ENCODE peak calls at places on chromosome 13, in ten cellular contexts. One of them, this sample, is unnamed.

GRCh38 chr13:33032037-33032625 is 15.9 kb downstream of the KL start:
- DNase-seq in colonic mucosa: no peak
- DNase-seq in fibroblast of lung: no peak
- DNase-seq in OCI-LY7: no peak
- DNase-seq in AG09309: peak
- DNase-seq in cardiac fibroblast: peak
- DNase-seq in fibroblast of pulmonary artery: no peak
- DNase-seq in K562: no peak
- DNase-seq in GM23248: peak
- DNase-seq in stomach: no peak
- DNase-seq in this sample: no peak

GRCh38 chr13:101007245-101007644 is 332.6 kb upstream of the TMTC4 start:
- DNase-seq in colonic mucosa: no peak
- DNase-seq in cardiac fibroblast: no peak
- DNase-seq in AG09309: no peak
- DNase-seq in GM23248: no peak
- DNase-seq in stomach: no peak
- DNase-seq in fibroblast of lung: no peak
- DNase-seq in K562: no peak
- DNase-seq in fibroblast of pulmonary artery: no peak
- DNase-seq in OCI-LY7: no peak
- DNase-seq in this sample: peak

GRCh38 chr13:52845334-52845761 is 3.1 kb downstream of the PCDH8 start:
- DNase-seq in GM23248: no peak
- DNase-seq in colonic mucosa: no peak
- DNase-seq in stomach: no peak
- DNase-seq in K562: no peak
- DNase-seq in cardiac fibroblast: no peak
- DNase-seq in fibroblast of lung: no peak
- DNase-seq in OCI-LY7: no peak
- DNase-seq in AG09309: no peak
- DNase-seq in fibroblast of pulmonary artery: no peak
- DNase-seq in this sample: no peak

GRCh38 chr13:58946274-58946673 is 1217.5 kb downstream of the DIAPH3 start:
- DNase-seq in fibroblast of pulmonary artery: no peak
- DNase-seq in stomach: no peak
- DNase-seq in OCI-LY7: no peak
- DNase-seq in fibroblast of lung: no peak
- DNase-seq in AG09309: no peak
- DNase-seq in cardiac fibroblast: no peak
- DNase-seq in colonic mucosa: no peak
- DNase-seq in K562: no peak
- DNase-seq in GM23248: no peak
- DNase-seq in this sample: peak

GRCh38 chr13:28558126-28558525 is 63.2 kb upstream of the FLT1 start:
- DNase-seq in K562: no peak
- DNase-seq in cardiac fibroblast: peak
- DNase-seq in GM23248: peak
- DNase-seq in fibroblast of lung: peak
- DNase-seq in stomach: no peak
- DNase-seq in colonic mucosa: no peak
- DNase-seq in AG09309: peak
- DNase-seq in OCI-LY7: no peak
- DNase-seq in fibroblast of pulmonary artery: peak
- DNase-seq in this sample: no peak

GRCh38 chr13:42549555-42549941 is 24.4 kb upstream of the TNFSF11 start:
- DNase-seq in stomach: no peak
- DNase-seq in cardiac fibroblast: no peak
- DNase-seq in AG09309: no peak
- DNase-seq in fibroblast of lung: peak
- DNase-seq in K562: no peak
- DNase-seq in colonic mucosa: no peak
- DNase-seq in OCI-LY7: no peak
- DNase-seq in GM23248: no peak
- DNase-seq in fibroblast of pulmonary artery: no peak
- DNase-seq in this sample: no peak

GRCh38 chr13:39462456-39462855 is 140.5 kb downstream of the LHFPL6 start:
- DNase-seq in cardiac fibroblast: peak
- DNase-seq in OCI-LY7: no peak
- DNase-seq in fibroblast of lung: no peak
- DNase-seq in GM23248: peak
- DNase-seq in AG09309: peak
- DNase-seq in stomach: no peak
- DNase-seq in colonic mucosa: no peak
- DNase-seq in K562: no peak
- DNase-seq in fibroblast of pulmonary artery: peak
- DNase-seq in this sample: no peak

GRCh38 chr13:21710163-21710562 is 39.3 kb downstream of the FGF9 start:
- DNase-seq in OCI-LY7: no peak
- DNase-seq in K562: no peak
- DNase-seq in fibroblast of lung: no peak
- DNase-seq in fibroblast of pulmonary artery: no peak
- DNase-seq in cardiac fibroblast: no peak
- DNase-seq in stomach: no peak
- DNase-seq in colonic mucosa: no peak
- DNase-seq in GM23248: no peak
- DNase-seq in AG09309: no peak
- DNase-seq in this sample: no peak

GRCh38 chr13:91813255-91813654 is 414.8 kb downstream of the GPC5 start:
- DNase-seq in AG09309: no peak
- DNase-seq in cardiac fibroblast: no peak
- DNase-seq in colonic mucosa: no peak
- DNase-seq in fibroblast of lung: no peak
- DNase-seq in stomach: no peak
- DNase-seq in K562: peak
- DNase-seq in GM23248: no peak
- DNase-seq in OCI-LY7: no peak
- DNase-seq in fibroblast of pulmonary artery: peak
- DNase-seq in this sample: no peak

GRCh38 chr13:46588019-46588418 is 35.0 kb downstream of the LRCH1 start:
- DNase-seq in fibroblast of lung: no peak
- DNase-seq in AG09309: no peak
- DNase-seq in fibroblast of pulmonary artery: no peak
- DNase-seq in stomach: no peak
- DNase-seq in GM23248: no peak
- DNase-seq in OCI-LY7: peak
- DNase-seq in K562: no peak
- DNase-seq in cardiac fibroblast: no peak
- DNase-seq in colonic mucosa: no peak
- DNase-seq in this sample: no peak

GRCh38 chr13:46603165-46603603 is 50.2 kb downstream of the LRCH1 start:
- DNase-seq in GM23248: peak
- DNase-seq in K562: no peak
- DNase-seq in AG09309: no peak
- DNase-seq in stomach: no peak
- DNase-seq in fibroblast of pulmonary artery: peak
- DNase-seq in cardiac fibroblast: peak
- DNase-seq in fibroblast of lung: no peak
- DNase-seq in colonic mucosa: peak
- DNase-seq in OCI-LY7: peak
- DNase-seq in this sample: no peak

GRCh38 chr13:60012503-60012902 is 151.2 kb downstream of the DIAPH3 start:
- DNase-seq in fibroblast of pulmonary artery: no peak
- DNase-seq in AG09309: no peak
- DNase-seq in GM23248: no peak
- DNase-seq in cardiac fibroblast: no peak
- DNase-seq in OCI-LY7: no peak
- DNase-seq in K562: no peak
- DNase-seq in fibroblast of lung: no peak
- DNase-seq in stomach: peak
- DNase-seq in colonic mucosa: peak
- DNase-seq in this sample: no peak

GRCh38 chr13:43185206-43185605 is 161.8 kb downstream of the DNAJC15 start:
- DNase-seq in stomach: no peak
- DNase-seq in GM23248: no peak
- DNase-seq in colonic mucosa: no peak
- DNase-seq in K562: no peak
- DNase-seq in fibroblast of pulmonary artery: no peak
- DNase-seq in fibroblast of lung: no peak
- DNase-seq in OCI-LY7: no peak
- DNase-seq in AG09309: no peak
- DNase-seq in cardiac fibroblast: no peak
- DNase-seq in this sample: no peak

GRCh38 chr13:36736119-36736726 is 62.4 kb downstream of the SERTM1 start:
- DNase-seq in colonic mucosa: peak
- DNase-seq in K562: peak
- DNase-seq in GM23248: peak
- DNase-seq in fibroblast of pulmonary artery: peak
- DNase-seq in stomach: peak
- DNase-seq in fibroblast of lung: peak
- DNase-seq in cardiac fibroblast: peak
- DNase-seq in AG09309: peak
- DNase-seq in OCI-LY7: peak
- DNase-seq in this sample: peak

GRCh38 chr13:23570099-23570926 is at the start of gene TNFRSF19:
- DNase-seq in stomach: no peak
- DNase-seq in fibroblast of pulmonary artery: peak
- DNase-seq in GM23248: peak
- DNase-seq in cardiac fibroblast: peak
- DNase-seq in AG09309: peak
- DNase-seq in colonic mucosa: no peak
- DNase-seq in fibroblast of lung: peak
- DNase-seq in OCI-LY7: no peak
- DNase-seq in K562: no peak
- DNase-seq in this sample: no peak

GRCh38 chr13:70842062-70842644 is 733.9 kb upstream of the KLHL1 start:
- DNase-seq in fibroblast of pulmonary artery: no peak
- DNase-seq in fibroblast of lung: no peak
- DNase-seq in AG09309: no peak
- DNase-seq in colonic mucosa: no peak
- DNase-seq in stomach: no peak
- DNase-seq in GM23248: no peak
- DNase-seq in OCI-LY7: no peak
- DNase-seq in cardiac fibroblast: no peak
- DNase-seq in K562: no peak
- DNase-seq in this sample: no peak

GRCh38 chr13:80168089-80168850 is 172.7 kb downstream of the SPRY2 start:
- DNase-seq in colonic mucosa: no peak
- DNase-seq in fibroblast of lung: peak
- DNase-seq in fibroblast of pulmonary artery: peak
- DNase-seq in OCI-LY7: no peak
- DNase-seq in GM23248: peak
- DNase-seq in K562: no peak
- DNase-seq in cardiac fibroblast: peak
- DNase-seq in stomach: no peak
- DNase-seq in AG09309: peak
- DNase-seq in this sample: no peak

GRCh38 chr13:40629678-40630384 is 36.6 kb downstream of the FOXO1 start:
- DNase-seq in colonic mucosa: no peak
- DNase-seq in cardiac fibroblast: no peak
- DNase-seq in GM23248: no peak
- DNase-seq in fibroblast of lung: no peak
- DNase-seq in fibroblast of pulmonary artery: no peak
- DNase-seq in OCI-LY7: peak
- DNase-seq in stomach: no peak
- DNase-seq in AG09309: no peak
- DNase-seq in K562: no peak
- DNase-seq in this sample: no peak

GRCh38 chr13:83019986-83020385 is 862.3 kb downstream of the SLITRK1 start:
- DNase-seq in K562: no peak
- DNase-seq in cardiac fibroblast: no peak
- DNase-seq in fibroblast of lung: no peak
- DNase-seq in OCI-LY7: no peak
- DNase-seq in fibroblast of pulmonary artery: no peak
- DNase-seq in AG09309: no peak
- DNase-seq in colonic mucosa: no peak
- DNase-seq in GM23248: no peak
- DNase-seq in stomach: no peak
- DNase-seq in this sample: no peak

DNA sequence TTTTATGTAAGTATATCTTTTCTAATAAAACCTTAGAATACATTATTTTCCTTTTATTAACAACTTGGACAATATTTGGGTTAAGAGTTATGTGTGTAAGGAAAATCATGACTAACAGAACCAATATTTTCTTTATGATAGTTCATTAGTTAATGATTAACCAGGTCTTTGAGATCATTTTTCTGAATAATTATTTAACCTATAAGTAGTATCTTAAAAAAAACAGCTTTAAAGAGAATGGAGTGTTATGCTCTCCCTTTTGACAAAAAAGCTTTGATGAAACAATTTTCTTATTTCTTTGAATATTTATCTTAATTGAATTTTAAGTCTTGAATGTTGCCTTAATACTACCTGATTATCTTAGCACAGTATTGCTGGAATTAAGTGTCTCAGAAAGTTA is 3.8 kb downstream of the SLAIN1 start:
- DNase-seq in stomach: no peak
- DNase-seq in K562: no peak
- DNase-seq in GM23248: no peak
- DNase-seq in AG09309: no peak
- DNase-seq in OCI-LY7: no peak
- DNase-seq in fibroblast of lung: no peak
- DNase-seq in fibroblast of pulmonary artery: no peak
- DNase-seq in cardiac fibroblast: no peak
- DNase-seq in colonic mucosa: no peak
- DNase-seq in this sample: no peak
- H3K4me3 ChIP-seq in stomach: no peak
- H3K4me3 ChIP-seq in K562: no peak
- H3K4me3 ChIP-seq in GM23248: no peak
- H3K4me3 ChIP-seq in AG09309: no peak
- H3K4me3 ChIP-seq in OCI-LY7: no peak
- H3K4me3 ChIP-seq in fibroblast of lung: no peak
- H3K4me3 ChIP-seq in fibroblast of pulmonary artery: no peak
- H3K4me3 ChIP-seq in cardiac fibroblast: no peak
- H3K4me3 ChIP-seq in colonic mucosa: no peak
- H3K4me3 ChIP-seq in this sample: no peak

GRCh38 chr13:88411696-88412095 is 740.5 kb downstream of the SLITRK5 start:
- DNase-seq in GM23248: no peak
- DNase-seq in AG09309: no peak
- DNase-seq in fibroblast of pulmonary artery: no peak
- DNase-seq in OCI-LY7: no peak
- DNase-seq in cardiac fibroblast: no peak
- DNase-seq in fibroblast of lung: no peak
- DNase-seq in K562: no peak
- DNase-seq in stomach: no peak
- DNase-seq in colonic mucosa: no peak
- DNase-seq in this sample: no peak
- H3K4me3 ChIP-seq in GM23248: no peak
- H3K4me3 ChIP-seq in AG09309: no peak
- H3K4me3 ChIP-seq in fibroblast of pulmonary artery: no peak
- H3K4me3 ChIP-seq in OCI-LY7: no peak
- H3K4me3 ChIP-seq in cardiac fibroblast: no peak
- H3K4me3 ChIP-seq in fibroblast of lung: no peak
- H3K4me3 ChIP-seq in K562: no peak
- H3K4me3 ChIP-seq in stomach: no peak
- H3K4me3 ChIP-seq in colonic mucosa: no peak
- H3K4me3 ChIP-seq in this sample: no peak

GRCh38 chr13:75870397-75870801 is 234.3 kb downstream of the LMO7 start:
- DNase-seq in fibroblast of pulmonary artery: peak
- DNase-seq in cardiac fibroblast: peak
- DNase-seq in K562: peak
- DNase-seq in fibroblast of lung: peak
- DNase-seq in GM23248: peak
- DNase-seq in AG09309: no peak
- DNase-seq in OCI-LY7: peak
- DNase-seq in stomach: no peak
- DNase-seq in colonic mucosa: no peak
- DNase-seq in this sample: no peak
- H3K4me3 ChIP-seq in fibroblast of pulmonary artery: peak
- H3K4me3 ChIP-seq in cardiac fibroblast: peak
- H3K4me3 ChIP-seq in K562: no peak
- H3K4me3 ChIP-seq in fibroblast of lung: peak
- H3K4me3 ChIP-seq in GM23248: no peak
- H3K4me3 ChIP-seq in AG09309: peak
- H3K4me3 ChIP-seq in OCI-LY7: no peak
- H3K4me3 ChIP-seq in stomach: peak
- H3K4me3 ChIP-seq in colonic mucosa: peak
- H3K4me3 ChIP-seq in this sample: no peak

GRCh38 chr13:96052655-96053002 is 572 bp downstream of the UGGT2 start:
- DNase-seq in GM23248: peak
- DNase-seq in fibroblast of pulmonary artery: peak
- DNase-seq in fibroblast of lung: peak
- DNase-seq in OCI-LY7: no peak
- DNase-seq in K562: peak
- DNase-seq in stomach: no peak
- DNase-seq in AG09309: peak
- DNase-seq in cardiac fibroblast: peak
- DNase-seq in colonic mucosa: no peak
- DNase-seq in this sample: no peak
- H3K4me3 ChIP-seq in GM23248: peak
- H3K4me3 ChIP-seq in fibroblast of pulmonary artery: peak
- H3K4me3 ChIP-seq in fibroblast of lung: peak
- H3K4me3 ChIP-seq in OCI-LY7: no peak
- H3K4me3 ChIP-seq in K562: peak
- H3K4me3 ChIP-seq in stomach: peak
- H3K4me3 ChIP-seq in AG09309: peak
- H3K4me3 ChIP-seq in cardiac fibroblast: peak
- H3K4me3 ChIP-seq in colonic mucosa: peak
- H3K4me3 ChIP-seq in this sample: no peak